ENCODE peak calls at places on chromosomes 3 and 15, in eight cellular contexts. M, D, V, P, T, S, I and N are unnamed samples.

GRCh38 chr3:128432301-128432897 is 34.3 kb downstream of the DNAJB8 start:
- DNase-seq in M (no peak), D (no peak), V (peak), P (no peak), T (no peak), S (no peak), I (no peak), N (no peak)

GRCh38 chr3:184525337-184526157 is 36.0 kb upstream of the EPHB3 start:
- DNase-seq in M (no peak), D (no peak), V (peak), P (no peak), T (no peak), S (peak), I (no peak), N (no peak)

GRCh38 chr3:16050641-16051467 is 123.6 kb upstream of the GALNT15 start:
- DNase-seq in M (no peak), D (no peak), V (no peak), P (no peak), T (no peak), S (no peak), I (no peak), N (peak)

GRCh38 chr3:161349529-161350278 is 21.6 kb downstream of the SPTSSB start:
- DNase-seq in M (no peak), D (no peak), V (no peak), P (no peak), T (peak), S (no peak), I (no peak), N (no peak)

GRCh38 chr3:24522155-24522579 is 27.5 kb upstream of the THRB start:
- DNase-seq in M (no peak), D (no peak), V (peak), P (no peak), T (no peak), S (no peak), I (no peak), N (no peak)

GRCh38 chr3:190017575-190018288 is 103.0 kb downstream of the P3H2 start:
- DNase-seq in M (no peak), D (peak), V (no peak), P (no peak), T (peak), S (no peak), I (no peak), N (no peak)

GRCh38 chr15:58736244-58736643 is 13.3 kb downstream of the ADAM10 start:
- DNase-seq in M (no peak), D (no peak), V (no peak), P (no peak), T (no peak), S (no peak), I (no peak), N (no peak)

GRCh38 chr3:44021646-44022594 is 219.8 kb upstream of the TOPAZ1 start:
- DNase-seq in M (no peak), D (no peak), V (peak), P (no peak), T (no peak), S (no peak), I (no peak), N (no peak)

GRCh38 chr3:182902236-182902635 is 78.1 kb downstream of the DCUN1D1 start:
- DNase-seq in M (no peak), D (peak), V (no peak), P (no peak), T (no peak), S (no peak), I (no peak), N (no peak)

GRCh38 chr15:91055548-91056331 is 33.3 kb upstream of the VPS33B start:
- DNase-seq in M (no peak), D (peak), V (peak), P (peak), T (peak), S (peak), I (peak), N (peak)

GRCh38 chr15:92059036-92059970 is 205.8 kb downstream of the SLCO3A1 start:
- DNase-seq in M (no peak), D (no peak), V (no peak), P (no peak), T (no peak), S (no peak), I (no peak), N (no peak)

GRCh38 chr15:64653757-64654156 is 121.6 kb downstream of the RBPMS2 start:
- DNase-seq in M (no peak), D (no peak), V (no peak), P (no peak), T (no peak), S (no peak), I (peak), N (peak)

GRCh38 chr3:71585126-71585525 is 1.6 kb upstream of the FOXP1 start:
- DNase-seq in M (no peak), D (no peak), V (no peak), P (no peak), T (no peak), S (no peak), I (no peak), N (peak)

GRCh38 chr15:43285609-43286037 is 18.9 kb upstream of the TGM5 start:
- DNase-seq in M (peak), D (peak), V (peak), P (peak), T (peak), S (peak), I (peak), N (peak)

GRCh38 chr3:38177175-38177574 is 11.8 kb downstream of the OXSR1 start:
- DNase-seq in M (no peak), D (no peak), V (no peak), P (no peak), T (no peak), S (no peak), I (no peak), N (no peak)

GRCh38 chr15:42159381-42160015 is 3.1 kb upstream of the PLA2G4F start:
- DNase-seq in M (no peak), D (no peak), V (no peak), P (no peak), T (no peak), S (no peak), I (peak), N (no peak)

GRCh38 chr3:94028093-94028837 is at the start of gene STX19:
- DNase-seq in M (no peak), D (no peak), V (no peak), P (no peak), T (no peak), S (no peak), I (peak), N (no peak)